ENCODE peak calls at places on chromosomes 5 and 9, in nine cellular contexts. One of them, this sample, is unnamed.

GRCh38 chr9:135244751-135245221 is 157.3 kb downstream of the OLFM1 start:
- DNase-seq in epithelial cell of esophagus: no peak
- DNase-seq in lower lobe of right lung: peak
- DNase-seq in BJ: no peak
- DNase-seq in lung: peak
- DNase-seq in tibial nerve: no peak
- DNase-seq in H9: no peak
- DNase-seq in NB4: no peak
- DNase-seq in GM20000: no peak
- DNase-seq in this sample: no peak

GRCh38 chr5:5632678-5633077 is 210.2 kb downstream of the ICE1 start:
- DNase-seq in epithelial cell of esophagus: no peak
- DNase-seq in lower lobe of right lung: no peak
- DNase-seq in BJ: no peak
- DNase-seq in lung: no peak
- DNase-seq in tibial nerve: no peak
- DNase-seq in H9: no peak
- DNase-seq in NB4: no peak
- DNase-seq in GM20000: no peak
- DNase-seq in this sample: no peak

GRCh38 chr5:159906463-159906862 is 9.8 kb upstream of the ADRA1B start:
- DNase-seq in epithelial cell of esophagus: no peak
- DNase-seq in lower lobe of right lung: no peak
- DNase-seq in BJ: no peak
- DNase-seq in lung: no peak
- DNase-seq in tibial nerve: no peak
- DNase-seq in H9: no peak
- DNase-seq in NB4: no peak
- DNase-seq in GM20000: no peak
- DNase-seq in this sample: no peak

GRCh38 chr5:912356-913091 is 19.8 kb downstream of the TRIP13 start:
- DNase-seq in epithelial cell of esophagus: peak
- DNase-seq in lower lobe of right lung: peak
- DNase-seq in BJ: peak
- DNase-seq in lung: no peak
- DNase-seq in tibial nerve: no peak
- DNase-seq in H9: no peak
- DNase-seq in NB4: peak
- DNase-seq in GM20000: no peak
- DNase-seq in this sample: no peak

GRCh38 chr5:90889325-90889600 is 330.7 kb downstream of the ADGRV1 start:
- DNase-seq in epithelial cell of esophagus: no peak
- DNase-seq in lower lobe of right lung: no peak
- DNase-seq in BJ: no peak
- DNase-seq in lung: no peak
- DNase-seq in tibial nerve: no peak
- DNase-seq in H9: no peak
- DNase-seq in NB4: no peak
- DNase-seq in GM20000: no peak
- DNase-seq in this sample: no peak

GRCh38 chr5:142353093-142353472 is 28.3 kb upstream of the SPRY4 start:
- DNase-seq in epithelial cell of esophagus: no peak
- DNase-seq in lower lobe of right lung: no peak
- DNase-seq in BJ: no peak
- DNase-seq in lung: no peak
- DNase-seq in tibial nerve: no peak
- DNase-seq in H9: no peak
- DNase-seq in NB4: peak
- DNase-seq in GM20000: no peak
- DNase-seq in this sample: no peak

GRCh38 chr9:4334439-4334838 is 34.6 kb upstream of the GLIS3 start:
- DNase-seq in epithelial cell of esophagus: peak
- DNase-seq in lower lobe of right lung: peak
- DNase-seq in BJ: no peak
- DNase-seq in lung: peak
- DNase-seq in tibial nerve: no peak
- DNase-seq in H9: peak
- DNase-seq in NB4: no peak
- DNase-seq in GM20000: no peak
- DNase-seq in this sample: no peak

GRCh38 chr5:137916923-137917322 is 27.7 kb downstream of the PKD2L2 start:
- DNase-seq in epithelial cell of esophagus: no peak
- DNase-seq in lower lobe of right lung: no peak
- DNase-seq in BJ: no peak
- DNase-seq in lung: no peak
- DNase-seq in tibial nerve: no peak
- DNase-seq in H9: no peak
- DNase-seq in NB4: no peak
- DNase-seq in GM20000: no peak
- DNase-seq in this sample: no peak

GRCh38 chr9:88266416-88266815 is 121.8 kb upstream of the SPIN1 start:
- DNase-seq in epithelial cell of esophagus: peak
- DNase-seq in lower lobe of right lung: no peak
- DNase-seq in BJ: no peak
- DNase-seq in lung: no peak
- DNase-seq in tibial nerve: no peak
- DNase-seq in H9: no peak
- DNase-seq in NB4: no peak
- DNase-seq in GM20000: no peak
- DNase-seq in this sample: no peak

GRCh38 chr5:177495243-177496060 is 2.0 kb downstream of the PDLIM7 start:
- DNase-seq in epithelial cell of esophagus: peak
- DNase-seq in lower lobe of right lung: no peak
- DNase-seq in BJ: no peak
- DNase-seq in lung: no peak
- DNase-seq in tibial nerve: peak
- DNase-seq in H9: peak
- DNase-seq in NB4: peak
- DNase-seq in GM20000: peak
- DNase-seq in this sample: no peak

GRCh38 chr9:98120476-98120875 is 1.5 kb upstream of the TRIM14 start:
- DNase-seq in epithelial cell of esophagus: no peak
- DNase-seq in lower lobe of right lung: no peak
- DNase-seq in BJ: no peak
- DNase-seq in lung: no peak
- DNase-seq in tibial nerve: no peak
- DNase-seq in H9: no peak
- DNase-seq in NB4: no peak
- DNase-seq in GM20000: no peak
- DNase-seq in this sample: no peak

GRCh38 chr9:98117984-98118639 is 910 bp downstream of the TRIM14 start:
- DNase-seq in epithelial cell of esophagus: peak
- DNase-seq in lower lobe of right lung: no peak
- DNase-seq in BJ: no peak
- DNase-seq in lung: no peak
- DNase-seq in tibial nerve: no peak
- DNase-seq in H9: no peak
- DNase-seq in NB4: peak
- DNase-seq in GM20000: peak
- DNase-seq in this sample: no peak

GRCh38 chr9:98121096-98121495 is 2.1 kb upstream of the TRIM14 start:
- DNase-seq in epithelial cell of esophagus: peak
- DNase-seq in lower lobe of right lung: no peak
- DNase-seq in BJ: no peak
- DNase-seq in lung: no peak
- DNase-seq in tibial nerve: no peak
- DNase-seq in H9: no peak
- DNase-seq in NB4: peak
- DNase-seq in GM20000: no peak
- DNase-seq in this sample: no peak

GRCh38 chr9:98124637-98125426 is 5.8 kb upstream of the TRIM14 start:
- DNase-seq in epithelial cell of esophagus: no peak
- DNase-seq in lower lobe of right lung: no peak
- DNase-seq in BJ: no peak
- DNase-seq in lung: no peak
- DNase-seq in tibial nerve: no peak
- DNase-seq in H9: no peak
- DNase-seq in NB4: no peak
- DNase-seq in GM20000: no peak
- DNase-seq in this sample: no peak

GRCh38 chr9:98118640-98119601 is at the start of gene TRIM14:
- DNase-seq in epithelial cell of esophagus: peak
- DNase-seq in lower lobe of right lung: peak
- DNase-seq in BJ: no peak
- DNase-seq in lung: peak
- DNase-seq in tibial nerve: no peak
- DNase-seq in H9: peak
- DNase-seq in NB4: peak
- DNase-seq in GM20000: peak
- DNase-seq in this sample: no peak
- TF ChIP-seq CTCF in epithelial cell of esophagus: no peak
- TF ChIP-seq CTCF in lower lobe of right lung: peak
- TF ChIP-seq CTCF in BJ: peak
- TF ChIP-seq CTCF in lung: peak
- TF ChIP-seq CTCF in tibial nerve: no peak
- TF ChIP-seq CTCF in H9: peak
- TF ChIP-seq CTCF in NB4: no peak
- TF ChIP-seq CTCF in GM20000: peak
- TF ChIP-seq CTCF in this sample: no peak

GRCh38 chr5:180787711-180788431 is 14.7 kb downstream of the MGAT1 start:
- DNase-seq in epithelial cell of esophagus: no peak
- DNase-seq in lower lobe of right lung: no peak
- DNase-seq in BJ: no peak
- DNase-seq in lung: no peak
- DNase-seq in tibial nerve: no peak
- DNase-seq in H9: peak
- DNase-seq in NB4: no peak
- DNase-seq in GM20000: no peak
- DNase-seq in this sample: no peak

GRCh38 chr5:180790524-180790923 is 12.1 kb downstream of the MGAT1 start:
- DNase-seq in epithelial cell of esophagus: no peak
- DNase-seq in lower lobe of right lung: no peak
- DNase-seq in BJ: no peak
- DNase-seq in lung: no peak
- DNase-seq in tibial nerve: no peak
- DNase-seq in H9: no peak
- DNase-seq in NB4: no peak
- DNase-seq in GM20000: no peak
- DNase-seq in this sample: no peak

GRCh38 chr5:180791611-180792213 is 10.9 kb downstream of the MGAT1 start:
- DNase-seq in epithelial cell of esophagus: no peak
- DNase-seq in lower lobe of right lung: no peak
- DNase-seq in BJ: no peak
- DNase-seq in lung: no peak
- DNase-seq in tibial nerve: no peak
- DNase-seq in H9: no peak
- DNase-seq in NB4: no peak
- DNase-seq in GM20000: no peak
- DNase-seq in this sample: no peak

GRCh38 chr5:180792287-180792964 is 10.2 kb downstream of the MGAT1 start:
- DNase-seq in epithelial cell of esophagus: no peak
- DNase-seq in lower lobe of right lung: no peak
- DNase-seq in BJ: no peak
- DNase-seq in lung: no peak
- DNase-seq in tibial nerve: no peak
- DNase-seq in H9: no peak
- DNase-seq in NB4: no peak
- DNase-seq in GM20000: no peak
- DNase-seq in this sample: no peak

DNA sequence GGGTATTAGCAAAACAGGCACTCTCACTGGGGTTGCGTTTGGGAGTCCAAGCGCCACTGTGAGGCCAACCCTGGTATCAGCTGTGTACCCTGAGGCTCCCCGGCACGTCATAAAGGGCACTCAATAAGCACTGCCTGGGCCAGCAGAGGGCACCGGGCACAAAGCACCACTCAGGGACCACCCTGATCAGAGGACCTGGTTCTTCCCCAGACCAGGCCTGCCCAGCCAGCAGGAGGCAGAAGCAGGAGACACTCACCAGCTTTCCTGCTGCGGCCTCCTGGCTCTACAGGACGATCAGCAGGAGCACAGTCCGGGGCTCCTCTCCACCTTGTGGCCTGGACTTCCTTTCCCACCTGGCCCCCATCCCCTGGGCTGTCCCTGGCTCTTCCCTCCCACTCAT is 12.6 kb downstream of the MGAT1 start:
- DNase-seq in epithelial cell of esophagus: no peak
- DNase-seq in lower lobe of right lung: no peak
- DNase-seq in BJ: no peak
- DNase-seq in lung: no peak
- DNase-seq in tibial nerve: no peak
- DNase-seq in H9: peak
- DNase-seq in NB4: peak
- DNase-seq in GM20000: no peak
- DNase-seq in this sample: no peak
- TF ChIP-seq CTCF in epithelial cell of esophagus: no peak
- TF ChIP-seq CTCF in lower lobe of right lung: no peak
- TF ChIP-seq CTCF in BJ: no peak
- TF ChIP-seq CTCF in lung: no peak
- TF ChIP-seq CTCF in tibial nerve: no peak
- TF ChIP-seq CTCF in H9: peak
- TF ChIP-seq CTCF in NB4: peak
- TF ChIP-seq CTCF in GM20000: peak
- TF ChIP-seq CTCF in this sample: no peak

GRCh38 chr5:151288180-151288579 is 15.4 kb downstream of the SLC36A3 start:
- DNase-seq in epithelial cell of esophagus: peak
- DNase-seq in lower lobe of right lung: no peak
- DNase-seq in BJ: no peak
- DNase-seq in lung: no peak
- DNase-seq in tibial nerve: no peak
- DNase-seq in H9: no peak
- DNase-seq in NB4: peak
- DNase-seq in GM20000: no peak
- DNase-seq in this sample: no peak
- TF ChIP-seq CTCF in epithelial cell of esophagus: peak
- TF ChIP-seq CTCF in lower lobe of right lung: no peak
- TF ChIP-seq CTCF in BJ: no peak
- TF ChIP-seq CTCF in lung: no peak
- TF ChIP-seq CTCF in tibial nerve: no peak
- TF ChIP-seq CTCF in H9: peak
- TF ChIP-seq CTCF in NB4: no peak
- TF ChIP-seq CTCF in GM20000: no peak
- TF ChIP-seq CTCF in this sample: no peak

DNA sequence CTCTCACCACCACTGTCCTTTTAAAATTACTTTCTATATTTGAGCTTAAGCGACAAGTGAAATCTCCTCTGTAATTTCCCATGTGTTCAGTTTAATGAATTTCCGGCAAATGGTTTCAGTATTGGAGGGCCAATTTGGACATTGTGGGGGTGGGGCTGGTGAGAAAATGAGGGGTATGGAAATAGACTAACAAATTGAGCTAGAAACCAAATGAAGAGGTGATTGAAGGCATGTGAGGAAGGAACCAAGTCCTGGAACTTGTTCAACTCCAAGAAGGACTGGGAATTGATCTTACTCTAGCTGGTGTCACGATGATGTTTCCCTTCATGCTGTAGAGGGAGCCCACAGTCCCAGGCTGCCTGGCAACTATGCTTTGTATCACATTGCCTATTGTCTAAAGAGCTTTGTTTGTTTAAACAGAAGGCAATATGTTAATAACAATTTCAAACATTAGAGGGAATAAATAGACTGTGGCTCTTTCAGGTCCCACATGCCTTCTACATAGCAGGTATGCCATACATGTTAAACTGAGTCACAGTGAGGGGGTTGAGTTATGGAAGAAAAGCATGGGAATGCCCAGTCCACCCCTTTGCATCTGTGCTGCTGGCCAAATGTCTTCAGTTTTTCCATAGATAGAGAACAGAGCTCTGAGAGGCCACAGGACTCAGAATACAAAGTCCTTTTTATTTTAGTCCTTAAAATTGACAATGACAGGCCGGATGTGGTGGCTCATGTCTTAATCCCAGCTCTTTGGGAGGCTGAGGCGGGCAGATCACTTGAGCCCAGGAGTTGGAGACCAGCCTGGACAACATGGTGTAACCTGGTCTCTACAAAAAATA is 25.0 kb upstream of the MATR3 start:
- DNase-seq in epithelial cell of esophagus: no peak
- DNase-seq in lower lobe of right lung: no peak
- DNase-seq in BJ: no peak
- DNase-seq in lung: no peak
- DNase-seq in tibial nerve: no peak
- DNase-seq in H9: no peak
- DNase-seq in NB4: peak
- DNase-seq in GM20000: no peak
- DNase-seq in this sample: no peak
- TF ChIP-seq CTCF in epithelial cell of esophagus: peak
- TF ChIP-seq CTCF in lower lobe of right lung: peak
- TF ChIP-seq CTCF in BJ: no peak
- TF ChIP-seq CTCF in lung: no peak
- TF ChIP-seq CTCF in tibial nerve: no peak
- TF ChIP-seq CTCF in H9: peak
- TF ChIP-seq CTCF in NB4: peak
- TF ChIP-seq CTCF in GM20000: no peak
- TF ChIP-seq CTCF in this sample: no peak